ENCODE peak calls at places on chromosome 22, in five cellular contexts. S, Z, V, O and X are unnamed samples.

GRCh38 chr22:28813772-28814518 is 13.6 kb upstream of the XBP1 start:
- DNase-seq in V (peak; percentile 67), S (no peak), Z (no peak), O (no peak), X (no peak)

GRCh38 chr22:35567794-35568193 is 27.2 kb downstream of the RASD2 start:
- DNase-seq in Z (no peak), S (no peak), V (no peak), O (no peak), X (no peak)

GRCh38 chr22:44881246-44881600 is 128.6 kb downstream of the PHF21B start:
- DNase-seq in S (no peak), V (no peak), O (no peak), Z (no peak), X (no peak)

GRCh38 chr22:23838686-23839468 is at the start of gene DERL3:
- DNase-seq in V (peak; percentile 98), Z (peak; percentile 92), O (peak; percentile 98), S (peak; percentile 93), X (peak; percentile 87)

GRCh38 chr22:30079952-30080533 is at the start of gene HORMAD2:
- DNase-seq in V (peak; percentile 80), Z (no peak), O (peak; percentile 22), S (no peak), X (no peak)

GRCh38 chr22:24550902-24551229 is 4.1 kb downstream of the GUCD1 start:
- DNase-seq in S (no peak), Z (no peak), V (no peak), O (no peak), X (no peak)

GRCh38 chr22:30286813-30287625 is 2.3 kb downstream of the CASTOR1 start:
- DNase-seq in S (peak; percentile 46), Z (peak; percentile 54), O (peak; percentile 61), V (peak; percentile 82), X (no peak)

GRCh38 chr22:47547881-47548630 is 785.6 kb downstream of the TBC1D22A start:
- DNase-seq in Z (no peak), V (no peak), S (no peak), O (no peak), X (no peak)

GRCh38 chr22:44942979-44943700 is 66.7 kb downstream of the PHF21B start:
- DNase-seq in Z (no peak), O (no peak), S (no peak), V (no peak), X (no peak)

GRCh38 chr22:47515384-47516125 is 753.1 kb downstream of the TBC1D22A start:
- DNase-seq in V (no peak), Z (no peak), O (no peak), S (no peak), X (no peak)

GRCh38 chr22:40588726-40589125 is 47.8 kb downstream of the MRTFA start:
- DNase-seq in Z (no peak), O (no peak), S (peak; percentile 70), V (peak; percentile 25), X (no peak)

GRCh38 chr22:44615602-44616180 is 86.3 kb upstream of the PRR5 start:
- DNase-seq in S (no peak), O (no peak), V (no peak), Z (no peak), X (no peak)

GRCh38 chr22:44287121-44287693 is 25.5 kb downstream of the SHISAL1 start:
- DNase-seq in Z (no peak), S (no peak), O (no peak), V (no peak), X (no peak)

GRCh38 chr22:36386351-36386899 is 1.3 kb downstream of the MYH9 start:
- DNase-seq in V (peak; percentile 55), O (peak; percentile 32), Z (no peak), S (no peak), X (no peak)

GRCh38 chr22:43289976-43290663 is 53.1 kb downstream of the SCUBE1 start:
- DNase-seq in Z (peak; percentile 63), V (no peak), O (no peak), S (peak; percentile 11), X (peak; percentile 24)

GRCh38 chr22:40620464-40621046 is 16.0 kb downstream of the MRTFA start:
- DNase-seq in S (peak; percentile 80), Z (no peak), O (no peak), V (no peak), X (peak; percentile 49)

GRCh38 chr22:40654522-40655167 is 18.1 kb upstream of the MRTFA start:
- DNase-seq in Z (peak; percentile 34), S (peak; percentile 83), O (peak; percentile 60), V (peak; percentile 56), X (no peak)

GRCh38 chr22:36507518-36508010 is 724 bp upstream of the FOXRED2 start:
- DNase-seq in O (no peak), V (no peak), Z (no peak), S (no peak), X (no peak)

GRCh38 chr22:35785181-35785923 is 67.7 kb downstream of the APOL5 start:
- DNase-seq in O (peak; percentile 13), Z (no peak), S (no peak), V (no peak), X (no peak)

DNA sequence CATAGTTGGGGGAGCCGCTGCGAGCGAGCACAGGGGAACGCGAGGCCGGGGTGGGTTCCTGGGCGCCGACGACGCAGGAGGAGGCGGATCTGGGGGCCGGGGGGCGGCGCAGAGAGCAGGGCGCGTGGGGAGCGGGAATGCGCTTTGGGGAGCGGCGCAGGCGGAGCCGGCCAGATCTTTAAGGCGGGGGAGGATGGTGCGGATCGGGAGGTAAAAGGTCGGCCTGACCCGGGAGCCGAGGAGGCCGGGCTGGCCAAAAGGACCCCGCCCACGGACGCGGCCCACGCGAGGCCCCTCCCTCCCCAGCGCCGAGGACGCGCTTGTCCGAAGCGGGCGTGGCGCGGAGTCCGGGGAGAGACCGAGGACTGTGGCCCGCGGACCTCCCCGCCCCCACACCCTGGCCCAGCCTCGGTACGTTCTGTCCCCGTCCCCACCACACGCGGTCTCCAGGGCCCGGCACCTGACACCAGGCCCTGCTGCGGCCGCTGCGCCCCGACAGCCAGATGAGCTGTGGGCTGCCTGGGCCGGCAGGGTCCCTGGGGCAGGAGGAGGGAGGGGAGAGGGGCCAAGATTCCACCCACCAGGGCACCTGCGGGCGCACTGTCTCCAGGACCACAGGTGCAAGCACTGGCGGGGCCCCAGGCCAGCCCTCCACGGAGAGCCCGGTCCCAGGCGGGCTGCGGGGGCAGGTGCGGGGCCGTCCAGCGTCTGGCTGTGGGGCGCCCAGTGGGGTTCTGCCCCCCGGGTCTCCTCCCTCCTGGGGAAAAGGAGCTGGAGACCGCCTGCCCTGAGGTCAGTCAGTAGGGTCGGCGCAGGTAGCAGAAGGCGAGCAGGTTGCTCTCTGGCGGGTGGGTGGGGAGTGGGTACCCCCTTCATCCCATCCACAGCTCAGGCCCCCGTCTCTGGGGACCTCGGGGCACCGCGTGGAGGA is 10.9 kb downstream of the PIM3 start:
- DNase-seq in V (peak; percentile 94), O (no peak), Z (peak; percentile 69), S (no peak), X (peak; percentile 65)
- TF ChIP-seq POLR2A in V (peak; percentile 70), O (no peak), Z (peak; percentile 6), S (peak; percentile 65), X (no peak)

GRCh38 chr22:37827056-37827455 is 3.9 kb downstream of the GALR3 start:
- DNase-seq in S (no peak), V (no peak), Z (no peak), O (no peak), X (no peak)

GRCh38 chr22:37822079-37822833 is 926 bp upstream of the GALR3 start:
- DNase-seq in O (no peak), Z (no peak), S (no peak), V (no peak), X (no peak)

GRCh38 chr22:37820350-37820749 is 2.8 kb upstream of the GALR3 start:
- DNase-seq in V (no peak), O (no peak), Z (no peak), S (no peak), X (no peak)

GRCh38 chr22:37823134-37823985 is at the start of gene GALR3:
- DNase-seq in S (no peak), Z (no peak), O (no peak), V (no peak), X (no peak)

GRCh38 chr22:37824674-37825641 is 1.8 kb downstream of the GALR3 start:
- DNase-seq in Z (no peak), V (no peak), O (no peak), S (no peak), X (no peak)
- TF ChIP-seq POLR2A in Z (no peak), V (no peak), O (peak; percentile 20), S (no peak), X (no peak)

GRCh38 chr22:20111689-20112622 is 3.9 kb upstream of the RANBP1 start:
- DNase-seq in S (no peak), Z (no peak), O (no peak), V (peak; percentile 16), X (no peak)
- TF ChIP-seq POLR2A in S (no peak), Z (no peak), O (no peak), V (no peak), X (no peak)

GRCh38 chr22:39312410-39312809 is 7.0 kb downstream of the RPL3 start:
- DNase-seq in O (no peak), V (no peak), S (no peak), Z (no peak), X (no peak)

GRCh38 chr22:39316440-39317083 is 2.9 kb downstream of the RPL3 start:
- DNase-seq in S (peak; percentile 95), O (peak; percentile 88), V (peak; percentile 79), Z (peak; percentile 51), X (peak; percentile 36)

GRCh38 chr22:39315389-39315788 is 4.0 kb downstream of the RPL3 start:
- DNase-seq in S (no peak), V (peak; percentile 24), Z (no peak), O (peak; percentile 30), X (no peak)

GRCh38 chr22:39313258-39314001 is 6.0 kb downstream of the RPL3 start:
- DNase-seq in S (no peak), V (no peak), Z (no peak), O (no peak), X (no peak)

GRCh38 chr22:39314251-39314971 is 5.0 kb downstream of the RPL3 start:
- DNase-seq in V (no peak), Z (no peak), O (no peak), S (no peak), X (no peak)
- TF ChIP-seq POLR2A in V (no peak), Z (no peak), O (peak; percentile 49), S (peak; percentile 14), X (no peak)

DNA sequence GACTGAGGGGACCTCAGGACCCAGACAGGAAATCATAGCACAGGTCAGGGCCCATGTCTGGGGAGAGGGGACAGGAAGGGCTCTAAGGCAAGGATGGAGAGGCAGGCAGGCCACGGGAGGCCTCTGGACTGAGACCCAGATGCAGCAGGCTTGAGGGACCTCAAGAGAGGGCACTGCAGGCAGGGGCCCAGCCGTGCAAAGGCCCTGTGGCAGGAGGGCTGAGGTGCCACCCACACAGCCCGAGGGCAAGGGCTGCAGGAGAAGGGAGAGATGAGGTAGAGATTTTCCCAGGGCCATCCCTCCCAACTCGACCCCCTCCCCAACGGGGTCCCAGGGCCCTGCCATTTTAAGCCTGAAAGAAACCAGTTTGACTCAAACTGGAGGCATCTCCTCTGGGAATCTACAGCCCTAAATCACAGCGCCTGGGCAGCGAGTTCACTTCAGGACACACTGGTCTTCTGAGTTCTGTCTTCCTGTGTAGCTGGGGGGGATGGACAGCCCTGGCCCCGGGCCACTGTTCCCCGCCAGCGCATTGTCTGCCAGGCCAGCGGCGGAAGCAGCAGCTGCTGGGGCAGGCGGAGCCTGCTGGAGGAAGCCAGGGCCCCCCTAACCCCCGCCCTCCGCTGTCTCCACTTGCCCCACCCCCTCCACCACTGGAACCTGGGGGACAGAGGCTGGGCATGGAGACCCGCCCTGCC is 20.3 kb upstream of the WNT7B start:
- DNase-seq in S (peak; percentile 95), O (peak; percentile 98), Z (peak; percentile 77), V (peak; percentile 87), X (peak; percentile 66)
- TF ChIP-seq POLR2A in S (no peak), O (peak; percentile 64), Z (no peak), V (no peak), X (peak; percentile 27)